ENCODE peak calls at places on chromosomes 16 and 17, in nine cellular contexts. One of them, this sample, is unnamed.

GRCh38 chr16:50581830-50582229 is 33.6 kb downstream of the NKD1 start:
- DNase-seq in Daoy: no peak
- DNase-seq in GDM1: no peak
- DNase-seq in pancreas: no peak
- DNase-seq in body of pancreas: no peak
- DNase-seq in stimulated activated CD8-positive, alpha-beta memory T cell treated with anti-CD3 and anti-CD28 coated beads, Interleukin-4, amount 100 ng/mL, for 24 hours: no peak
- DNase-seq in COR-L47: no peak
- DNase-seq in GM04503: no peak
- DNase-seq in RWPE1: no peak
- DNase-seq in this sample: no peak

GRCh38 chr17:18301081-18301480 is 13.7 kb downstream of the TOP3A start:
- DNase-seq in Daoy: no peak
- DNase-seq in GDM1: no peak
- DNase-seq in pancreas: no peak
- DNase-seq in body of pancreas: no peak
- DNase-seq in stimulated activated CD8-positive, alpha-beta memory T cell treated with anti-CD3 and anti-CD28 coated beads, Interleukin-4, amount 100 ng/mL, for 24 hours: no peak
- DNase-seq in COR-L47: no peak
- DNase-seq in GM04503: no peak
- DNase-seq in RWPE1: no peak
- DNase-seq in this sample: no peak

GRCh38 chr17:57296231-57296630 is 39.9 kb downstream of the MSI2 start:
- DNase-seq in Daoy: no peak
- DNase-seq in GDM1: no peak
- DNase-seq in pancreas: no peak
- DNase-seq in body of pancreas: no peak
- DNase-seq in stimulated activated CD8-positive, alpha-beta memory T cell treated with anti-CD3 and anti-CD28 coated beads, Interleukin-4, amount 100 ng/mL, for 24 hours: no peak
- DNase-seq in COR-L47: peak
- DNase-seq in GM04503: no peak
- DNase-seq in RWPE1: no peak
- DNase-seq in this sample: no peak

GRCh38 chr16:81566245-81567007 is 121.8 kb downstream of the CMIP start:
- DNase-seq in Daoy: no peak
- DNase-seq in GDM1: no peak
- DNase-seq in pancreas: no peak
- DNase-seq in body of pancreas: no peak
- DNase-seq in stimulated activated CD8-positive, alpha-beta memory T cell treated with anti-CD3 and anti-CD28 coated beads, Interleukin-4, amount 100 ng/mL, for 24 hours: no peak
- DNase-seq in COR-L47: no peak
- DNase-seq in GM04503: no peak
- DNase-seq in RWPE1: no peak
- DNase-seq in this sample: no peak

GRCh38 chr17:63611354-63611753 is 10.7 kb downstream of the TACO1 start:
- DNase-seq in Daoy: no peak
- DNase-seq in GDM1: no peak
- DNase-seq in pancreas: no peak
- DNase-seq in body of pancreas: no peak
- DNase-seq in stimulated activated CD8-positive, alpha-beta memory T cell treated with anti-CD3 and anti-CD28 coated beads, Interleukin-4, amount 100 ng/mL, for 24 hours: no peak
- DNase-seq in COR-L47: no peak
- DNase-seq in GM04503: no peak
- DNase-seq in RWPE1: no peak
- DNase-seq in this sample: no peak

GRCh38 chr17:20267459-20267842 is 199.9 kb downstream of the LGALS9B start:
- DNase-seq in Daoy: no peak
- DNase-seq in GDM1: no peak
- DNase-seq in pancreas: no peak
- DNase-seq in body of pancreas: no peak
- DNase-seq in stimulated activated CD8-positive, alpha-beta memory T cell treated with anti-CD3 and anti-CD28 coated beads, Interleukin-4, amount 100 ng/mL, for 24 hours: peak
- DNase-seq in COR-L47: no peak
- DNase-seq in GM04503: no peak
- DNase-seq in RWPE1: no peak
- DNase-seq in this sample: no peak

GRCh38 chr17:51228177-51228576 is 31.7 kb downstream of the MBTD1 start:
- DNase-seq in Daoy: no peak
- DNase-seq in GDM1: no peak
- DNase-seq in pancreas: no peak
- DNase-seq in body of pancreas: no peak
- DNase-seq in stimulated activated CD8-positive, alpha-beta memory T cell treated with anti-CD3 and anti-CD28 coated beads, Interleukin-4, amount 100 ng/mL, for 24 hours: no peak
- DNase-seq in COR-L47: no peak
- DNase-seq in GM04503: peak
- DNase-seq in RWPE1: no peak
- DNase-seq in this sample: peak

GRCh38 chr16:79334127-79334526 is 266.4 kb downstream of the MAF start:
- DNase-seq in Daoy: no peak
- DNase-seq in GDM1: no peak
- DNase-seq in pancreas: no peak
- DNase-seq in body of pancreas: no peak
- DNase-seq in stimulated activated CD8-positive, alpha-beta memory T cell treated with anti-CD3 and anti-CD28 coated beads, Interleukin-4, amount 100 ng/mL, for 24 hours: peak
- DNase-seq in COR-L47: no peak
- DNase-seq in GM04503: no peak
- DNase-seq in RWPE1: no peak
- DNase-seq in this sample: no peak

GRCh38 chr16:81697321-81697885 is 81.7 kb upstream of the PLCG2 start:
- DNase-seq in Daoy: peak
- DNase-seq in GDM1: no peak
- DNase-seq in pancreas: peak
- DNase-seq in body of pancreas: peak
- DNase-seq in stimulated activated CD8-positive, alpha-beta memory T cell treated with anti-CD3 and anti-CD28 coated beads, Interleukin-4, amount 100 ng/mL, for 24 hours: peak
- DNase-seq in COR-L47: no peak
- DNase-seq in GM04503: no peak
- DNase-seq in RWPE1: peak
- DNase-seq in this sample: no peak

GRCh38 chr16:55760665-55761035 is 72.2 kb downstream of the CES1 start:
- DNase-seq in Daoy: no peak
- DNase-seq in GDM1: no peak
- DNase-seq in pancreas: no peak
- DNase-seq in body of pancreas: no peak
- DNase-seq in stimulated activated CD8-positive, alpha-beta memory T cell treated with anti-CD3 and anti-CD28 coated beads, Interleukin-4, amount 100 ng/mL, for 24 hours: no peak
- DNase-seq in COR-L47: no peak
- DNase-seq in GM04503: no peak
- DNase-seq in RWPE1: no peak
- DNase-seq in this sample: no peak

GRCh38 chr16:263182-263774 is 12.5 kb downstream of the RGS11 start:
- DNase-seq in Daoy: no peak
- DNase-seq in GDM1: no peak
- DNase-seq in pancreas: peak
- DNase-seq in body of pancreas: no peak
- DNase-seq in stimulated activated CD8-positive, alpha-beta memory T cell treated with anti-CD3 and anti-CD28 coated beads, Interleukin-4, amount 100 ng/mL, for 24 hours: no peak
- DNase-seq in COR-L47: no peak
- DNase-seq in GM04503: no peak
- DNase-seq in RWPE1: no peak
- DNase-seq in this sample: no peak

GRCh38 chr16:29971304-29971703 is 2.4 kb upstream of the TAOK2 start:
- DNase-seq in Daoy: no peak
- DNase-seq in GDM1: no peak
- DNase-seq in pancreas: no peak
- DNase-seq in body of pancreas: no peak
- DNase-seq in stimulated activated CD8-positive, alpha-beta memory T cell treated with anti-CD3 and anti-CD28 coated beads, Interleukin-4, amount 100 ng/mL, for 24 hours: no peak
- DNase-seq in COR-L47: no peak
- DNase-seq in GM04503: no peak
- DNase-seq in RWPE1: no peak
- DNase-seq in this sample: no peak

GRCh38 chr16:73052441-73053030 is 4.6 kb upstream of the ZFHX3 start:
- DNase-seq in Daoy: no peak
- DNase-seq in GDM1: no peak
- DNase-seq in pancreas: no peak
- DNase-seq in body of pancreas: no peak
- DNase-seq in stimulated activated CD8-positive, alpha-beta memory T cell treated with anti-CD3 and anti-CD28 coated beads, Interleukin-4, amount 100 ng/mL, for 24 hours: no peak
- DNase-seq in COR-L47: no peak
- DNase-seq in GM04503: no peak
- DNase-seq in RWPE1: no peak
- DNase-seq in this sample: no peak

GRCh38 chr17:16934133-16934795 is 37.7 kb downstream of the TNFRSF13B start:
- DNase-seq in Daoy: no peak
- DNase-seq in GDM1: no peak
- DNase-seq in pancreas: no peak
- DNase-seq in body of pancreas: no peak
- DNase-seq in stimulated activated CD8-positive, alpha-beta memory T cell treated with anti-CD3 and anti-CD28 coated beads, Interleukin-4, amount 100 ng/mL, for 24 hours: no peak
- DNase-seq in COR-L47: no peak
- DNase-seq in GM04503: no peak
- DNase-seq in RWPE1: no peak
- DNase-seq in this sample: no peak

GRCh38 chr16:31143036-31143888 is 6.6 kb downstream of the PRSS36 start:
- DNase-seq in Daoy: no peak
- DNase-seq in GDM1: no peak
- DNase-seq in pancreas: peak
- DNase-seq in body of pancreas: peak
- DNase-seq in stimulated activated CD8-positive, alpha-beta memory T cell treated with anti-CD3 and anti-CD28 coated beads, Interleukin-4, amount 100 ng/mL, for 24 hours: no peak
- DNase-seq in COR-L47: no peak
- DNase-seq in GM04503: no peak
- DNase-seq in RWPE1: no peak
- DNase-seq in this sample: no peak

GRCh38 chr17:6755281-6755680 is 565 bp upstream of the XAF1 start:
- DNase-seq in Daoy: no peak
- DNase-seq in GDM1: no peak
- DNase-seq in pancreas: no peak
- DNase-seq in body of pancreas: no peak
- DNase-seq in stimulated activated CD8-positive, alpha-beta memory T cell treated with anti-CD3 and anti-CD28 coated beads, Interleukin-4, amount 100 ng/mL, for 24 hours: no peak
- DNase-seq in COR-L47: no peak
- DNase-seq in GM04503: peak
- DNase-seq in RWPE1: no peak
- DNase-seq in this sample: peak

GRCh38 chr17:58493506-58493905 is 5.3 kb upstream of the HSF5 start:
- DNase-seq in Daoy: no peak
- DNase-seq in GDM1: no peak
- DNase-seq in pancreas: no peak
- DNase-seq in body of pancreas: no peak
- DNase-seq in stimulated activated CD8-positive, alpha-beta memory T cell treated with anti-CD3 and anti-CD28 coated beads, Interleukin-4, amount 100 ng/mL, for 24 hours: no peak
- DNase-seq in COR-L47: no peak
- DNase-seq in GM04503: no peak
- DNase-seq in RWPE1: no peak
- DNase-seq in this sample: no peak

GRCh38 chr17:74199306-74200092 is 4.0 kb upstream of the RPL38 start:
- DNase-seq in Daoy: peak
- DNase-seq in GDM1: peak
- DNase-seq in pancreas: no peak
- DNase-seq in body of pancreas: peak
- DNase-seq in stimulated activated CD8-positive, alpha-beta memory T cell treated with anti-CD3 and anti-CD28 coated beads, Interleukin-4, amount 100 ng/mL, for 24 hours: peak
- DNase-seq in COR-L47: peak
- DNase-seq in GM04503: no peak
- DNase-seq in RWPE1: peak
- DNase-seq in this sample: no peak

GRCh38 chr17:38797091-38797490 is 2.3 kb downstream of the PIP4K2B start:
- DNase-seq in Daoy: no peak
- DNase-seq in GDM1: no peak
- DNase-seq in pancreas: no peak
- DNase-seq in body of pancreas: no peak
- DNase-seq in stimulated activated CD8-positive, alpha-beta memory T cell treated with anti-CD3 and anti-CD28 coated beads, Interleukin-4, amount 100 ng/mL, for 24 hours: no peak
- DNase-seq in COR-L47: no peak
- DNase-seq in GM04503: no peak
- DNase-seq in RWPE1: no peak
- DNase-seq in this sample: peak